ENCODE peak calls at places on chromosomes 3 and 15, in nine cellular contexts. One of them, this sample, is unnamed.

GRCh38 chr3:2635511-2635910 is 474.7 kb downstream of the IL5RA start:
- DNase-seq in thoracic aorta: no peak
- DNase-seq in PC-3: no peak
- DNase-seq in gastrocnemius medialis: no peak
- DNase-seq in ascending aorta: no peak
- DNase-seq in upper lobe of right lung: no peak
- DNase-seq in CD4-positive, CD25-positive, alpha-beta regulatory T cell: no peak
- DNase-seq in spleen: no peak
- DNase-seq in Peyer's patch: no peak
- DNase-seq in this sample: no peak

GRCh38 chr3:128784228-128784627 is 58.2 kb downstream of the RAB7A start:
- DNase-seq in thoracic aorta: no peak
- DNase-seq in PC-3: no peak
- DNase-seq in gastrocnemius medialis: peak; percentile 63
- DNase-seq in ascending aorta: no peak
- DNase-seq in upper lobe of right lung: no peak
- DNase-seq in CD4-positive, CD25-positive, alpha-beta regulatory T cell: peak; percentile 43
- DNase-seq in spleen: peak; percentile 80
- DNase-seq in Peyer's patch: no peak
- DNase-seq in this sample: no peak

GRCh38 chr15:66803182-66803729 is 101.2 kb downstream of the SMAD6 start:
- DNase-seq in thoracic aorta: peak; percentile 70
- DNase-seq in PC-3: peak; percentile 97
- DNase-seq in gastrocnemius medialis: peak; percentile 70
- DNase-seq in ascending aorta: peak; percentile 75
- DNase-seq in upper lobe of right lung: peak; percentile 94
- DNase-seq in CD4-positive, CD25-positive, alpha-beta regulatory T cell: no peak
- DNase-seq in spleen: peak; percentile 80
- DNase-seq in Peyer's patch: peak; percentile 84
- DNase-seq in this sample: no peak

GRCh38 chr3:1987983-1988382 is 110.7 kb upstream of the CNTN4 start:
- DNase-seq in thoracic aorta: no peak
- DNase-seq in PC-3: no peak
- DNase-seq in gastrocnemius medialis: no peak
- DNase-seq in ascending aorta: no peak
- DNase-seq in upper lobe of right lung: no peak
- DNase-seq in CD4-positive, CD25-positive, alpha-beta regulatory T cell: no peak
- DNase-seq in spleen: no peak
- DNase-seq in Peyer's patch: peak; percentile 48
- DNase-seq in this sample: no peak

GRCh38 chr3:186871403-186871924 is 29.0 kb downstream of the ADIPOQ start:
- DNase-seq in thoracic aorta: no peak
- DNase-seq in PC-3: no peak
- DNase-seq in gastrocnemius medialis: no peak
- DNase-seq in ascending aorta: no peak
- DNase-seq in upper lobe of right lung: no peak
- DNase-seq in CD4-positive, CD25-positive, alpha-beta regulatory T cell: peak; percentile 72
- DNase-seq in spleen: no peak
- DNase-seq in Peyer's patch: no peak
- DNase-seq in this sample: no peak

GRCh38 chr3:185630182-185630622 is 44.1 kb downstream of the SENP2 start:
- DNase-seq in thoracic aorta: no peak
- DNase-seq in PC-3: peak; percentile 45
- DNase-seq in gastrocnemius medialis: peak; percentile 45
- DNase-seq in ascending aorta: no peak
- DNase-seq in upper lobe of right lung: no peak
- DNase-seq in CD4-positive, CD25-positive, alpha-beta regulatory T cell: no peak
- DNase-seq in spleen: no peak
- DNase-seq in Peyer's patch: no peak
- DNase-seq in this sample: no peak

GRCh38 chr3:197854596-197855343 is 63.7 kb downstream of the LRCH3 start:
- DNase-seq in thoracic aorta: no peak
- DNase-seq in PC-3: peak; percentile 3
- DNase-seq in gastrocnemius medialis: no peak
- DNase-seq in ascending aorta: no peak
- DNase-seq in upper lobe of right lung: no peak
- DNase-seq in CD4-positive, CD25-positive, alpha-beta regulatory T cell: no peak
- DNase-seq in spleen: no peak
- DNase-seq in Peyer's patch: no peak
- DNase-seq in this sample: no peak

GRCh38 chr3:51375571-51375970 is 9.5 kb upstream of the MANF start:
- DNase-seq in thoracic aorta: no peak
- DNase-seq in PC-3: no peak
- DNase-seq in gastrocnemius medialis: no peak
- DNase-seq in ascending aorta: no peak
- DNase-seq in upper lobe of right lung: no peak
- DNase-seq in CD4-positive, CD25-positive, alpha-beta regulatory T cell: no peak
- DNase-seq in spleen: peak; percentile 22
- DNase-seq in Peyer's patch: no peak
- DNase-seq in this sample: no peak

GRCh38 chr15:66772967-66773873 is 71.2 kb downstream of the SMAD6 start:
- DNase-seq in thoracic aorta: no peak
- DNase-seq in PC-3: no peak
- DNase-seq in gastrocnemius medialis: no peak
- DNase-seq in ascending aorta: no peak
- DNase-seq in upper lobe of right lung: no peak
- DNase-seq in CD4-positive, CD25-positive, alpha-beta regulatory T cell: no peak
- DNase-seq in spleen: peak; percentile 59
- DNase-seq in Peyer's patch: peak; percentile 63
- DNase-seq in this sample: no peak

GRCh38 chr15:84736375-84736774 is 12.0 kb upstream of the ZNF592 start:
- DNase-seq in thoracic aorta: no peak
- DNase-seq in PC-3: no peak
- DNase-seq in gastrocnemius medialis: no peak
- DNase-seq in ascending aorta: no peak
- DNase-seq in upper lobe of right lung: no peak
- DNase-seq in CD4-positive, CD25-positive, alpha-beta regulatory T cell: peak; percentile 97
- DNase-seq in spleen: peak; percentile 65
- DNase-seq in Peyer's patch: no peak
- DNase-seq in this sample: peak; percentile 33

GRCh38 chr15:78461171-78461881 is 23.3 kb downstream of the IREB2 start:
- DNase-seq in thoracic aorta: no peak
- DNase-seq in PC-3: peak; percentile 7
- DNase-seq in gastrocnemius medialis: no peak
- DNase-seq in ascending aorta: no peak
- DNase-seq in upper lobe of right lung: no peak
- DNase-seq in CD4-positive, CD25-positive, alpha-beta regulatory T cell: peak; percentile 51
- DNase-seq in spleen: no peak
- DNase-seq in Peyer's patch: no peak
- DNase-seq in this sample: no peak

GRCh38 chr3:107521466-107522059 is 1.2 kb upstream of the BBX start:
- DNase-seq in thoracic aorta: no peak
- DNase-seq in PC-3: no peak
- DNase-seq in gastrocnemius medialis: no peak
- DNase-seq in ascending aorta: no peak
- DNase-seq in upper lobe of right lung: no peak
- DNase-seq in CD4-positive, CD25-positive, alpha-beta regulatory T cell: no peak
- DNase-seq in spleen: no peak
- DNase-seq in Peyer's patch: no peak
- DNase-seq in this sample: no peak

GRCh38 chr15:56295433-56295832 is 51.8 kb upstream of the RFX7 start:
- DNase-seq in thoracic aorta: no peak
- DNase-seq in PC-3: peak; percentile 16
- DNase-seq in gastrocnemius medialis: no peak
- DNase-seq in ascending aorta: no peak
- DNase-seq in upper lobe of right lung: no peak
- DNase-seq in CD4-positive, CD25-positive, alpha-beta regulatory T cell: no peak
- DNase-seq in spleen: no peak
- DNase-seq in Peyer's patch: no peak
- DNase-seq in this sample: no peak

GRCh38 chr3:42490243-42490642 is 12.2 kb upstream of the VIPR1 start:
- DNase-seq in thoracic aorta: no peak
- DNase-seq in PC-3: peak; percentile 96
- DNase-seq in gastrocnemius medialis: peak; percentile 28
- DNase-seq in ascending aorta: peak; percentile 57
- DNase-seq in upper lobe of right lung: peak; percentile 87
- DNase-seq in CD4-positive, CD25-positive, alpha-beta regulatory T cell: no peak
- DNase-seq in spleen: no peak
- DNase-seq in Peyer's patch: no peak
- DNase-seq in this sample: no peak

GRCh38 chr3:5787863-5788488 is 600.5 kb downstream of the EDEM1 start:
- DNase-seq in thoracic aorta: no peak
- DNase-seq in PC-3: peak; percentile 66
- DNase-seq in gastrocnemius medialis: peak; percentile 24
- DNase-seq in ascending aorta: no peak
- DNase-seq in upper lobe of right lung: no peak
- DNase-seq in CD4-positive, CD25-positive, alpha-beta regulatory T cell: no peak
- DNase-seq in spleen: no peak
- DNase-seq in Peyer's patch: no peak
- DNase-seq in this sample: no peak

GRCh38 chr3:133037440-133037839 is 751 bp upstream of the TMEM108 start:
- DNase-seq in thoracic aorta: no peak
- DNase-seq in PC-3: no peak
- DNase-seq in gastrocnemius medialis: no peak
- DNase-seq in ascending aorta: no peak
- DNase-seq in upper lobe of right lung: peak; percentile 86
- DNase-seq in CD4-positive, CD25-positive, alpha-beta regulatory T cell: no peak
- DNase-seq in spleen: no peak
- DNase-seq in Peyer's patch: no peak
- DNase-seq in this sample: no peak

DNA sequence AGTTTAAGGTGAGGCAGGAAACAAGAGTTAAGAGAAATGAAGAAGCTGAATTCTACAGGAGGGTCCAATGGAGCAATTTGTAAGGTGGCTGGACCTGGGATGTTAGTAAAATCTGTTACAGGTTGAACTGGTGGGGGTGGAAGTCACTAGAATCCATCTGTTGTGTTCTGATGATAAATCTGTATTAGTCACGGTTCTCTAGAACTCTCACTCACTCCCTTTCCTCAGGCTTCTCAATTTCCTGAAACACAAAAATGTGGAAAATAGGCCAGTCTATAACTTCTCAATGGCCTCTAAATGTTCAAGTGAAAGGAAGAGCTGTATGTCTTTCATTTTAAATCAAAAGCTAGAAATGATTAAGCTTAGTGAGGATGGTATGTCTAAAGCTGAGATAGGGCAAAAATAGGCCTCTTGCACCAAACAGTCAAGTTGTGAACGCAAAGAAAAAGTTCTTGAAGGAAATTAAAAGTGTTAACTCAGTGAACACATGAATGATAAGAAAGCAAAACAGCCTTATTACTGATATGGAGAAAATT is 180.2 kb upstream of the CBLB start:
- DNase-seq in thoracic aorta: no peak
- DNase-seq in PC-3: peak; percentile 15
- DNase-seq in gastrocnemius medialis: no peak
- DNase-seq in ascending aorta: no peak
- DNase-seq in upper lobe of right lung: no peak
- DNase-seq in CD4-positive, CD25-positive, alpha-beta regulatory T cell: no peak
- DNase-seq in spleen: no peak
- DNase-seq in Peyer's patch: no peak
- DNase-seq in this sample: no peak
- H3K4me1 ChIP-seq in thoracic aorta: no peaks in the 10 kb centered on the region
- H3K4me1 ChIP-seq in PC-3: peaks cover 8% of the 10 kb centered on the region
- H3K4me1 ChIP-seq in gastrocnemius medialis: no peaks in the 10 kb centered on the region
- H3K4me1 ChIP-seq in ascending aorta: no peaks in the 10 kb centered on the region
- H3K4me1 ChIP-seq in upper lobe of right lung: no peaks in the 10 kb centered on the region
- H3K4me1 ChIP-seq in CD4-positive, CD25-positive, alpha-beta regulatory T cell: no peaks in the 10 kb centered on the region
- H3K4me1 ChIP-seq in spleen: no peaks in the 10 kb centered on the region
- H3K4me1 ChIP-seq in Peyer's patch: no peaks in the 10 kb centered on the region
- H3K4me1 ChIP-seq in this sample: no peaks in the 10 kb centered on the region

GRCh38 chr3:194360568-194360967 is 9.0 kb downstream of the LRRC15 start:
- DNase-seq in thoracic aorta: no peak
- DNase-seq in PC-3: no peak
- DNase-seq in gastrocnemius medialis: no peak
- DNase-seq in ascending aorta: no peak
- DNase-seq in upper lobe of right lung: no peak
- DNase-seq in CD4-positive, CD25-positive, alpha-beta regulatory T cell: no peak
- DNase-seq in spleen: no peak
- DNase-seq in Peyer's patch: no peak
- DNase-seq in this sample: no peak
- H3K4me1 ChIP-seq in thoracic aorta: no peaks in the 10 kb centered on the region
- H3K4me1 ChIP-seq in PC-3: peaks cover 4% of the 10 kb centered on the region
- H3K4me1 ChIP-seq in gastrocnemius medialis: peaks cover 12% of the 10 kb centered on the region
- H3K4me1 ChIP-seq in ascending aorta: no peaks in the 10 kb centered on the region
- H3K4me1 ChIP-seq in upper lobe of right lung: no peaks in the 10 kb centered on the region
- H3K4me1 ChIP-seq in CD4-positive, CD25-positive, alpha-beta regulatory T cell: no peaks in the 10 kb centered on the region
- H3K4me1 ChIP-seq in spleen: no peaks in the 10 kb centered on the region
- H3K4me1 ChIP-seq in Peyer's patch: no peaks in the 10 kb centered on the region
- H3K4me1 ChIP-seq in this sample: no peaks in the 10 kb centered on the region

DNA sequence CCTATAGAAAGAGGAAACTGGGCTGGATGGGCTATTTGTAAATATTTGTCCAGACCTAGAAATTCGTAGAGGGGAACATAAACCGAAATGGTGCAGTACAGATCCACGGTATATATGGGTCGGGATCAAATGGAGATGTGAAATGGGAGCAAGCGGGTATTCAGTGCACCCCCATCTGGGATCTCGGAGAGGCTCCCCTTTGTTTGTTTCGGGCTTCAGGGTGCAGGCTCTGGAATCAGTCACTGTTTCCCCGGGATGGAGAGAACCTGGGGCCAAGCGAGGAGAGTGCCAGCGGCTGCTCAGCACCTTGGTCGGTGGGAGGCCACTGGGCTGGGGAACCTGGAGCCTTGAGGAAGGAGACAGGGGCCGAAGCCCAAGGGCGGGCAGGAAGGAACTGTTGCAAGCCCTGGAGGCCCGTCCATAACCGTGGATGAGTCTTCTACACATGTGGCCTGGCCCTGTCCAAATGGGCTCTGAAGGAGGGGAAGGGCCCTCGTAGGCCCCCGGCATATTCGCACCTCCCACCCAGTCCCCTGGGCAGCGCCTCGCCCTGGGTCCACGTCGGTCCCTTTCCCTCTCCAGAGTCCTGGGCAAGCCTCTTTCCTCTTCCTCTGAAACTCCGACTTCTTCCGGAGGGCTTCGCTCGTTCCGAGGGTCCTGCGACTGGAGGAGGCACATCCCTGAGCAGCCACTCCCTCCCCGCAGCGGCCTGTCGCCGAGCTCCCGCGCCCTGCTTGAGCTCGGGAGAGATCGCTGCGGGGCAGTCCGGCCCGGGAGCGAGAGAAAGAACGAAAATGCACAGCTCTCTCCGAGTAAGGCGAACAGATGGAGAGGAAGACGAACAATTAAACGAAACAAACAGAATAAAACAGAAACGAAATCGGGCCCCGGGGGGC is 3.0 kb downstream of the ISL2 start:
- DNase-seq in thoracic aorta: no peak
- DNase-seq in PC-3: no peak
- DNase-seq in gastrocnemius medialis: no peak
- DNase-seq in ascending aorta: no peak
- DNase-seq in upper lobe of right lung: no peak
- DNase-seq in CD4-positive, CD25-positive, alpha-beta regulatory T cell: peak; percentile 34
- DNase-seq in spleen: no peak
- DNase-seq in Peyer's patch: peak; percentile 64
- DNase-seq in this sample: peak; percentile 19
- H3K4me1 ChIP-seq in thoracic aorta: peaks cover 61% of the 10 kb centered on the region
- H3K4me1 ChIP-seq in PC-3: peaks cover 15% of the 10 kb centered on the region
- H3K4me1 ChIP-seq in gastrocnemius medialis: peaks cover 40% of the 10 kb centered on the region
- H3K4me1 ChIP-seq in ascending aorta: peaks cover 50% of the 10 kb centered on the region
- H3K4me1 ChIP-seq in upper lobe of right lung: peaks cover 44% of the 10 kb centered on the region
- H3K4me1 ChIP-seq in CD4-positive, CD25-positive, alpha-beta regulatory T cell: peaks cover 84% of the 10 kb centered on the region
- H3K4me1 ChIP-seq in spleen: peaks cover 85% of the 10 kb centered on the region
- H3K4me1 ChIP-seq in Peyer's patch: peaks cover 59% of the 10 kb centered on the region
- H3K4me1 ChIP-seq in this sample: peaks cover 58% of the 10 kb centered on the region

DNA sequence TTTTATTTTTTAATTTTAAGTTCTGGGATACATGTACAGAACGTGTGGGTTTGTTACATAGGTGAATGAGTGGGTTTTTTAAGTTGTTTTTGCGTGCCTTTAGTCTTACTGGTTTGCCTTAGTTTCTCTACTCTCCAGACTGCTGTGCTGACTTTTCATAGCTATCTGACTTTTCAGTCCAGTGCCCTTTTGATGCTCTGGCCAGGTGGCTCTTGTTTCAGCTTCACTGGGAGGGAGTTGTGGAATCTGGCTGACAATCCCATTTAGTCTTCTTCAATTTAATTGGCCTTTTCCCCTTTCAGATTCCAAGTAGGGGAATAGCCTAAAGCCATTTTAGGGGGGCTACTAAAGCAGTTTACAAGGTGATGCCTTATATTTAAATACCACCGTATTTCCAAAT is 30.1 kb downstream of the FNDC3B start:
- DNase-seq in thoracic aorta: no peak
- DNase-seq in PC-3: no peak
- DNase-seq in gastrocnemius medialis: no peak
- DNase-seq in ascending aorta: no peak
- DNase-seq in upper lobe of right lung: no peak
- DNase-seq in CD4-positive, CD25-positive, alpha-beta regulatory T cell: no peak
- DNase-seq in spleen: no peak
- DNase-seq in Peyer's patch: no peak
- DNase-seq in this sample: no peak
- H3K4me1 ChIP-seq in thoracic aorta: peaks cover 87% of the 10 kb centered on the region
- H3K4me1 ChIP-seq in PC-3: peaks cover 13% of the 10 kb centered on the region
- H3K4me1 ChIP-seq in gastrocnemius medialis: peaks cover 95% of the 10 kb centered on the region
- H3K4me1 ChIP-seq in ascending aorta: peaks cover 75% of the 10 kb centered on the region
- H3K4me1 ChIP-seq in upper lobe of right lung: peaks cover 73% of the 10 kb centered on the region
- H3K4me1 ChIP-seq in CD4-positive, CD25-positive, alpha-beta regulatory T cell: no peaks in the 10 kb centered on the region
- H3K4me1 ChIP-seq in spleen: peaks cover 76% of the 10 kb centered on the region
- H3K4me1 ChIP-seq in Peyer's patch: no peaks in the 10 kb centered on the region
- H3K4me1 ChIP-seq in this sample: peaks cover 20% of the 10 kb centered on the region